ENCODE peak calls at places on chromosomes 1 and 21, in four cellular contexts. E, Z, I and A are unnamed samples.

GRCh38 chr1:15451014-15451722 is 5.4 kb upstream of the CELA2A start:
- DNase-seq in Z (no peak), I (no peak), E (no peak), A (no peak)

GRCh38 chr1:16078925-16079656 is 5.6 kb upstream of the FAM131C start:
- DNase-seq in Z (peak; percentile 72), E (peak; percentile 76), I (peak; percentile 70), A (peak; percentile 89)

GRCh38 chr1:61081637-61082335 is 575 bp upstream of the NFIA start:
- DNase-seq in Z (no peak), E (peak; percentile 84), I (peak; percentile 83), A (peak; percentile 50)

GRCh38 chr1:12019858-12020509 is 686 bp downstream of the MIIP start:
- DNase-seq in E (peak; percentile 20), Z (peak; percentile 69), I (no peak), A (no peak)

GRCh38 chr1:37484325-37485051 is 10.1 kb downstream of the ZC3H12A start:
- DNase-seq in I (no peak), E (peak; percentile 45), Z (no peak), A (no peak)

GRCh38 chr21:43332461-43332860 is 94.5 kb downstream of the SIK1 start:
- DNase-seq in I (no peak), Z (no peak), E (no peak), A (no peak)

GRCh38 chr1:231091853-231092301 is 51.8 kb upstream of the FAM89A start:
- DNase-seq in I (peak; percentile 40), Z (peak; percentile 71), E (peak; percentile 61), A (peak; percentile 69)

GRCh38 chr1:195591917-195592672 is 1016.1 kb downstream of the KCNT2 start:
- DNase-seq in I (no peak), E (peak; percentile 8), Z (no peak), A (no peak)

GRCh38 chr1:169240449-169241242 is 127.0 kb downstream of the NME7 start:
- DNase-seq in Z (no peak), I (no peak), E (no peak), A (no peak)

GRCh38 chr1:199279107-199279506 is 640.3 kb downstream of the PTPRC start:
- DNase-seq in Z (no peak), E (no peak), I (no peak), A (no peak)

GRCh38 chr1:184461321-184461720 is 74.5 kb downstream of the C1orf21 start:
- DNase-seq in E (no peak), I (no peak), Z (no peak), A (no peak)

GRCh38 chr1:57003398-57004139 is 37.8 kb upstream of the C8B start:
- DNase-seq in Z (no peak), I (no peak), E (no peak), A (no peak)

GRCh38 chr1:205840524-205840923 is 9.4 kb downstream of the PM20D1 start:
- DNase-seq in E (no peak), I (no peak), Z (no peak), A (no peak)

GRCh38 chr1:201748331-201748730 is 80.6 kb upstream of the IPO9 start:
- DNase-seq in Z (no peak), E (peak; percentile 43), I (no peak), A (no peak)

GRCh38 chr1:74650561-74650960 is 23.0 kb downstream of the ERICH3 start:
- DNase-seq in I (no peak), Z (no peak), E (no peak), A (no peak)

GRCh38 chr1:209875510-209875909 is 47.7 kb downstream of the UTP25 start:
- DNase-seq in E (peak; percentile 52), Z (no peak), I (peak; percentile 36), A (peak; percentile 25)

GRCh38 chr21:40373760-40374159 is 473.2 kb downstream of the DSCAM start:
- DNase-seq in Z (no peak), I (no peak), E (no peak), A (no peak)

GRCh38 chr1:6234502-6235295 is 1.1 kb downstream of the ICMT start:
- DNase-seq in Z (no peak), I (no peak), E (no peak), A (no peak)

GRCh38 chr1:119631433-119632102 is 16.5 kb downstream of the ZNF697 start:
- DNase-seq in Z (peak; percentile 17), I (peak; percentile 88), E (no peak), A (peak; percentile 61)

GRCh38 chr1:51236548-51237312 is 657 bp downstream of the RNF11 start:
- DNase-seq in E (no peak), I (no peak), Z (peak; percentile 52), A (peak; percentile 45)

GRCh38 chr21:42047821-42048613 is 23.1 kb upstream of the UMODL1 start:
- DNase-seq in I (no peak), Z (no peak), E (no peak), A (no peak)

GRCh38 chr1:239952348-239953307 is 139.1 kb upstream of the FMN2 start:
- DNase-seq in Z (peak; percentile 21), I (peak; percentile 29), E (peak; percentile 31), A (peak; percentile 60)

GRCh38 chr1:198462365-198463025 is 78.0 kb downstream of the ATP6V1G3 start:
- DNase-seq in I (no peak), E (no peak), Z (no peak), A (no peak)

GRCh38 chr1:2375923-2376260 is 15.5 kb downstream of the MORN1 start:
- DNase-seq in E (no peak), I (no peak), Z (no peak), A (no peak)
- TF ChIP-seq NR3C1 in E (no peak), I (no peak), Z (no peak), A (no peak)

GRCh38 chr1:53895421-53895820 is 1.4 kb downstream of the DIO1 start:
- DNase-seq in Z (no peak), E (no peak), I (no peak), A (no peak)

GRCh38 chr1:53893999-53894636 is at the start of gene DIO1:
- DNase-seq in E (no peak), Z (no peak), I (peak; percentile 51), A (peak; percentile 44)

GRCh38 chr1:53894644-53895043 is 657 bp downstream of the DIO1 start:
- DNase-seq in Z (no peak), E (no peak), I (peak; percentile 33), A (no peak)

GRCh38 chr1:53899206-53899628 is 5.2 kb downstream of the DIO1 start:
- DNase-seq in E (no peak), I (peak; percentile 79), Z (no peak), A (no peak)

GRCh38 chr1:53896673-53897229 is 2.8 kb downstream of the DIO1 start:
- DNase-seq in E (no peak), I (peak; percentile 20), Z (no peak), A (no peak)
- TF ChIP-seq NR3C1 in E (no peak), I (no peak), Z (no peak), A (no peak)

GRCh38 chr1:9316512-9316911 is 23.8 kb downstream of the SPSB1 start:
- DNase-seq in E (no peak), Z (no peak), I (no peak), A (no peak)

GRCh38 chr1:9317072-9317471 is 24.4 kb downstream of the SPSB1 start:
- DNase-seq in Z (no peak), E (no peak), I (no peak), A (no peak)

GRCh38 chr1:9319208-9319788 is 26.6 kb downstream of the SPSB1 start:
- DNase-seq in I (no peak), E (no peak), Z (no peak), A (no peak)

GRCh38 chr1:9316080-9316444 is 23.4 kb downstream of the SPSB1 start:
- DNase-seq in I (no peak), Z (no peak), E (peak; percentile 31), A (no peak)

GRCh38 chr1:9317591-9318331 is 25.1 kb downstream of the SPSB1 start:
- DNase-seq in E (peak; percentile 45), Z (no peak), I (no peak), A (no peak)
- TF ChIP-seq NR3C1 in E (no peak), Z (no peak), I (no peak), A (no peak)

GRCh38 chr1:32448773-32449456 is 16.0 kb upstream of the ZBTB8B start:
- DNase-seq in I (peak; percentile 75), Z (peak; percentile 62), E (peak; percentile 68), A (peak; percentile 56)
- TF ChIP-seq NR3C1 in I (no peak), Z (no peak), E (no peak), A (no peak)

GRCh38 chr1:28955930-28956552 is 41.7 kb downstream of the EPB41 start:
- DNase-seq in E (no peak), I (no peak), Z (no peak), A (no peak)

GRCh38 chr1:28950006-28950405 is 35.6 kb downstream of the EPB41 start:
- DNase-seq in I (no peak), E (no peak), Z (no peak), A (no peak)

GRCh38 chr1:28950449-28950848 is 36.1 kb downstream of the EPB41 start:
- DNase-seq in I (no peak), E (no peak), Z (no peak), A (no peak)

DNA sequence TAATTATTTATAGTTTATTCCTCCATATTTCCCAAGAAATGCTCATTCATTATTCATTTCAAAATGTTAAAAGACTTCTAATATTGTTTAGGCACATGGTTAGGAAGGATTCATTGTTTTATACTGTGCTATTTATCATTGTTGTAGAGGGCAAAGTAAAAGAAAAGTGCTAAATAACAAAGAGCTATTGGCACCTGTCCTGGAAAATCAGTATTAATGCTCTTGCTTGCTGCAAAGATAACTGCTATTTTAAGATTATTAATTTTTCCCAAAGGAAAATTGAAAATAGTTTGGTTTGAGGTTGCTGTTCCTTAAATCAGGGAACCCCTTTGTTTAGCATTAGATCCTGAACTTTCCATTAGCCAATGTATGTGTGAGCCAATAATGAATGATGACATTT is 39.8 kb downstream of the EPB41 start:
- DNase-seq in E (no peak), I (no peak), Z (no peak), A (no peak)
- TF ChIP-seq NR3C1 in E (no peak), I (no peak), Z (no peak), A (no peak)

GRCh38 chr1:53172751-53173498 is 23.7 kb upstream of the CPT2 start:
- DNase-seq in I (peak; percentile 45), Z (no peak), E (peak; percentile 86), A (no peak)
- TF ChIP-seq NR3C1 in I (no peak), Z (no peak), E (no peak), A (no peak)